ENCODE peak calls at places on chromosomes 11 and 22, in five cellular contexts. One of them, this sample, is unnamed.

GRCh38 chr11:8040921-8041285 is 40.1 kb upstream of the TUB start:
- DNase-seq in CD4-positive, alpha-beta T cell: no peak
- DNase-seq in NCI-H1930: no peak
- DNase-seq in neural crest cell: no peak
- DNase-seq in IMR-90: no peak
- DNase-seq in this sample: no peak

GRCh38 chr22:48366056-48366455 is 1461.6 kb downstream of the BRD1 start:
- DNase-seq in CD4-positive, alpha-beta T cell: no peak
- DNase-seq in NCI-H1930: no peak
- DNase-seq in neural crest cell: no peak
- DNase-seq in IMR-90: no peak
- DNase-seq in this sample: no peak

GRCh38 chr11:62508336-62509058 is 38.1 kb downstream of the AHNAK start:
- DNase-seq in CD4-positive, alpha-beta T cell: no peak
- DNase-seq in NCI-H1930: no peak
- DNase-seq in neural crest cell: peak; percentile 46
- DNase-seq in IMR-90: peak; percentile 36
- DNase-seq in this sample: peak; percentile 87

GRCh38 chr22:37511368-37512104 is 7.7 kb downstream of the CARD10 start:
- DNase-seq in CD4-positive, alpha-beta T cell: no peak
- DNase-seq in NCI-H1930: no peak
- DNase-seq in neural crest cell: no peak
- DNase-seq in IMR-90: peak; percentile 20
- DNase-seq in this sample: peak; percentile 6

GRCh38 chr22:24037851-24038765 is 27.0 kb downstream of the CABIN1 start:
- DNase-seq in CD4-positive, alpha-beta T cell: peak; percentile 52
- DNase-seq in NCI-H1930: no peak
- DNase-seq in neural crest cell: no peak
- DNase-seq in IMR-90: no peak
- DNase-seq in this sample: no peak

GRCh38 chr11:44751066-44751465 is 24.3 kb downstream of the TSPAN18 start:
- DNase-seq in CD4-positive, alpha-beta T cell: no peak
- DNase-seq in NCI-H1930: no peak
- DNase-seq in neural crest cell: no peak
- DNase-seq in IMR-90: no peak
- DNase-seq in this sample: no peak

GRCh38 chr11:78219493-78220217 is 30.9 kb downstream of the USP35 start:
- DNase-seq in CD4-positive, alpha-beta T cell: no peak
- DNase-seq in NCI-H1930: no peak
- DNase-seq in neural crest cell: no peak
- DNase-seq in IMR-90: no peak
- DNase-seq in this sample: no peak

GRCh38 chr22:44795701-44796630 is 43.6 kb downstream of the ARHGAP8 start:
- DNase-seq in CD4-positive, alpha-beta T cell: no peak
- DNase-seq in NCI-H1930: no peak
- DNase-seq in neural crest cell: no peak
- DNase-seq in IMR-90: no peak
- DNase-seq in this sample: peak; percentile 65

GRCh38 chr22:24728790-24729637 is 45.5 kb downstream of the PIWIL3 start:
- DNase-seq in CD4-positive, alpha-beta T cell: no peak
- DNase-seq in NCI-H1930: no peak
- DNase-seq in neural crest cell: peak; percentile 11
- DNase-seq in IMR-90: peak; percentile 74
- DNase-seq in this sample: no peak

GRCh38 chr11:69217276-69218105 is 61.8 kb downstream of the SMIM38 start:
- DNase-seq in CD4-positive, alpha-beta T cell: no peak
- DNase-seq in NCI-H1930: no peak
- DNase-seq in neural crest cell: no peak
- DNase-seq in IMR-90: no peak
- DNase-seq in this sample: no peak

GRCh38 chr11:73759520-73760065 is 1.3 kb downstream of the RAB6A start:
- DNase-seq in CD4-positive, alpha-beta T cell: no peak
- DNase-seq in NCI-H1930: no peak
- DNase-seq in neural crest cell: no peak
- DNase-seq in IMR-90: peak; percentile 23
- DNase-seq in this sample: no peak

GRCh38 chr11:34601085-34601444 is 19.8 kb upstream of the EHF start:
- DNase-seq in CD4-positive, alpha-beta T cell: no peak
- DNase-seq in NCI-H1930: no peak
- DNase-seq in neural crest cell: no peak
- DNase-seq in IMR-90: peak; percentile 61
- DNase-seq in this sample: no peak

GRCh38 chr22:46622081-46622521 is 1.9 kb downstream of the GRAMD4 start:
- DNase-seq in CD4-positive, alpha-beta T cell: no peak
- DNase-seq in NCI-H1930: no peak
- DNase-seq in neural crest cell: no peak
- DNase-seq in IMR-90: no peak
- DNase-seq in this sample: peak; percentile 91

GRCh38 chr11:96708469-96708868 is 318.7 kb downstream of the JRKL start:
- DNase-seq in CD4-positive, alpha-beta T cell: no peak
- DNase-seq in NCI-H1930: no peak
- DNase-seq in neural crest cell: no peak
- DNase-seq in IMR-90: no peak
- DNase-seq in this sample: no peak

GRCh38 chr22:27472975-27473374 is 328.6 kb downstream of the MN1 start:
- DNase-seq in CD4-positive, alpha-beta T cell: no peak
- DNase-seq in NCI-H1930: no peak
- DNase-seq in neural crest cell: no peak
- DNase-seq in IMR-90: no peak
- DNase-seq in this sample: no peak

GRCh38 chr22:42803454-42803853 is 53.6 kb downstream of the ARFGAP3 start:
- DNase-seq in CD4-positive, alpha-beta T cell: no peak
- DNase-seq in NCI-H1930: no peak
- DNase-seq in neural crest cell: no peak
- DNase-seq in IMR-90: no peak
- DNase-seq in this sample: no peak

GRCh38 chr11:87255589-87255988 is 217.9 kb downstream of the TMEM135 start:
- DNase-seq in CD4-positive, alpha-beta T cell: no peak
- DNase-seq in NCI-H1930: no peak
- DNase-seq in neural crest cell: no peak
- DNase-seq in IMR-90: no peak
- DNase-seq in this sample: no peak

GRCh38 chr11:73275381-73275750 is 3.2 kb downstream of the P2RY6 start:
- DNase-seq in CD4-positive, alpha-beta T cell: no peak
- DNase-seq in NCI-H1930: no peak
- DNase-seq in neural crest cell: no peak
- DNase-seq in IMR-90: no peak
- DNase-seq in this sample: no peak

GRCh38 chr11:118304809-118305248 is 299 bp downstream of the CD3E start:
- DNase-seq in CD4-positive, alpha-beta T cell: peak; percentile 32
- DNase-seq in NCI-H1930: no peak
- DNase-seq in neural crest cell: no peak
- DNase-seq in IMR-90: no peak
- DNase-seq in this sample: no peak

GRCh38 chr11:1087961-1088926 is 13.6 kb downstream of the MUC2 start:
- DNase-seq in CD4-positive, alpha-beta T cell: no peak
- DNase-seq in NCI-H1930: no peak
- DNase-seq in neural crest cell: no peak
- DNase-seq in IMR-90: no peak
- DNase-seq in this sample: no peak

GRCh38 chr11:105206633-105207032 is 67.1 kb upstream of the CARD18 start:
- DNase-seq in CD4-positive, alpha-beta T cell: no peak
- DNase-seq in NCI-H1930: no peak
- DNase-seq in neural crest cell: no peak
- DNase-seq in IMR-90: no peak
- DNase-seq in this sample: no peak

GRCh38 chr11:47395225-47396048 is 13.0 kb upstream of the SLC39A13 start:
- DNase-seq in CD4-positive, alpha-beta T cell: no peak
- DNase-seq in NCI-H1930: no peak
- DNase-seq in neural crest cell: no peak
- DNase-seq in IMR-90: no peak
- DNase-seq in this sample: peak; percentile 34

GRCh38 chr22:20020533-20021195 is at the start of gene TANGO2:
- DNase-seq in CD4-positive, alpha-beta T cell: peak; percentile 93
- DNase-seq in NCI-H1930: peak; percentile 84
- DNase-seq in neural crest cell: peak; percentile 89
- DNase-seq in IMR-90: peak; percentile 86
- DNase-seq in this sample: peak; percentile 96

This sample was measured in left lung.